ENCODE peak calls at places on chromosomes 4 and X, in six cellular contexts. A is pancreas, P is NCI-H1417, C is left cardiac atrium, R is anterior cingulate cortex, S is ELR. T is an unnamed sample.

GRCh38 chr4:87498446-87498900 is 30.7 kb downstream of the SPARCL1 start:
- DNase-seq in C (no peak), P (no peak), S (peak), R (no peak), A (no peak), T (peak)

GRCh38 chrX:87517571-87518141 is at the start of gene KLHL4:
- DNase-seq in C (no peak), A (no peak), R (peak), P (no peak), S (no peak), T (no peak)

GRCh38 chrX:46573896-46574336 is 351 bp downstream of the CHST7 start:
- DNase-seq in A (peak), C (peak), R (no peak), P (peak), S (peak), T (peak)

GRCh38 chr4:25865586-25865985 is 2.8 kb upstream of the SEL1L3 start:
- DNase-seq in P (peak), C (no peak), S (peak), A (peak), R (no peak), T (no peak)

GRCh38 chrX:153438522-153438921 is 7.3 kb downstream of the TREX2 start:
- DNase-seq in P (peak), C (no peak), R (peak), S (peak), A (no peak), T (peak)

GRCh38 chrX:27679281-27679680 is 89.1 kb downstream of the DCAF8L2 start:
- DNase-seq in S (no peak), C (no peak), A (no peak), P (no peak), R (no peak), T (no peak)

GRCh38 chr4:89549907-89550306 is 242.3 kb upstream of the GPRIN3 start:
- DNase-seq in R (no peak), S (peak), P (no peak), A (no peak), C (no peak), T (peak)

GRCh38 chrX:12709047-12709446 is 82.2 kb upstream of the PRPS2 start:
- DNase-seq in A (no peak), R (no peak), S (no peak), P (no peak), C (no peak), T (no peak)

GRCh38 chrX:34218063-34218462 is 85.9 kb upstream of the FAM47A start:
- DNase-seq in P (no peak), C (no peak), A (no peak), R (no peak), S (no peak), T (no peak)

GRCh38 chr4:172040766-172041165 is 227.6 kb downstream of the GALNTL6 start:
- DNase-seq in C (no peak), A (no peak), R (no peak), P (no peak), S (no peak), T (no peak)

GRCh38 chr4:141746026-141746425 is 109.6 kb downstream of the IL15 start:
- DNase-seq in R (no peak), C (no peak), P (no peak), S (no peak), A (no peak), T (no peak)

GRCh38 chr4:40196724-40197281 is at the start of gene RHOH:
- DNase-seq in P (no peak), C (no peak), S (no peak), R (no peak), A (no peak), T (no peak)

GRCh38 chr4:148563684-148564083 is 121.5 kb upstream of the NR3C2 start:
- DNase-seq in C (no peak), R (no peak), A (no peak), S (no peak), P (no peak), T (no peak)

GRCh38 chrX:151004085-151004484 is 20.9 kb downstream of the HMGB3 start:
- DNase-seq in P (no peak), A (no peak), R (no peak), C (no peak), S (peak), T (no peak)

T was measured in HCEC 1CT.